ENCODE peak calls at places on chromosomes 12 and 14, in seven cellular contexts. Y is foreskin fibroblast, Z is GM04504, O is lower leg skin, B is amygdala, N is epithelial cell of esophagus, L is anterior cingulate cortex. K is an unnamed sample.

GRCh38 chr14:67580336-67581230 is 19.5 kb downstream of the PIGH start:
- DNase-seq in Y (no peak), Z (no peak), N (no peak), B (no peak), O (peak; percentile 76), L (no peak), K (peak; percentile 83)

GRCh38 chr14:95763875-95764274 is 50.0 kb upstream of the TCL1A start:
- DNase-seq in Z (no peak), L (no peak), O (no peak), Y (no peak), N (no peak), B (no peak), K (no peak)

GRCh38 chr12:111099186-111099585 is 178.8 kb upstream of the MYL2 start:
- DNase-seq in Y (no peak), N (no peak), B (no peak), Z (no peak), L (no peak), O (no peak), K (no peak)

GRCh38 chr14:25041898-25042297 is 8.0 kb downstream of the STXBP6 start:
- DNase-seq in Y (no peak), Z (no peak), O (no peak), N (no peak), L (no peak), B (no peak), K (peak; percentile 48)

GRCh38 chr14:76546426-76547221 is 170.7 kb downstream of the ESRRB start:
- DNase-seq in Z (no peak), O (no peak), N (peak; percentile 63), Y (no peak), L (no peak), B (no peak), K (peak; percentile 8)

GRCh38 chr12:68119724-68120211 is 39.8 kb downstream of the IFNG start:
- DNase-seq in B (peak; percentile 51), Y (no peak), L (no peak), O (no peak), N (peak; percentile 59), Z (no peak), K (peak; percentile 16)

GRCh38 chr12:96034631-96035282 is 630 bp downstream of the LTA4H start:
- DNase-seq in L (peak; percentile 50), N (peak; percentile 50), Z (no peak), Y (peak; percentile 8), O (no peak), B (no peak), K (peak; percentile 37)

GRCh38 chr12:3371018-3371417 is 120.0 kb upstream of the PRMT8 start:
- DNase-seq in O (no peak), L (no peak), B (no peak), Y (no peak), N (no peak), Z (no peak), K (no peak)

GRCh38 chr12:4518106-4518728 is 20.5 kb upstream of the RAD51AP1 start:
- DNase-seq in O (no peak), L (no peak), Y (peak; percentile 34), Z (no peak), B (no peak), N (peak; percentile 63), K (no peak)

GRCh38 chr12:112176321-112177010 is 51.1 kb downstream of the TRAFD1 start:
- DNase-seq in O (no peak), Y (no peak), B (no peak), L (no peak), N (no peak), Z (no peak), K (no peak)

GRCh38 chr12:41220931-41221330 is 32.8 kb downstream of the PDZRN4 start:
- DNase-seq in Y (no peak), Z (no peak), B (no peak), O (no peak), N (no peak), L (no peak), K (no peak)

GRCh38 chr12:123398177-123398916 is 14.4 kb downstream of the KMT5A start:
- DNase-seq in Y (peak; percentile 88), N (no peak), O (no peak), L (peak; percentile 55), B (no peak), Z (peak; percentile 83), K (peak; percentile 27)

GRCh38 chr14:73746540-73747385 is 32.6 kb upstream of the PNMA1 start:
- DNase-seq in B (no peak), Y (no peak), N (no peak), O (no peak), Z (no peak), L (no peak), K (peak; percentile 61)

GRCh38 chr12:34219046-34219770 is 196.9 kb downstream of the ALG10 start:
- DNase-seq in L (no peak), B (no peak), N (no peak), O (peak; percentile 71), Z (no peak), Y (no peak), K (no peak)

GRCh38 chr12:127628655-127629054 is 638.3 kb upstream of the TMEM132C start:
- DNase-seq in N (no peak), Z (peak; percentile 65), O (no peak), B (no peak), Y (peak; percentile 42), L (no peak), K (no peak)

GRCh38 chr12:78060186-78060585 is 229.5 kb downstream of the NAV3 start:
- DNase-seq in N (peak; percentile 56), L (no peak), Z (no peak), B (peak; percentile 29), Y (peak; percentile 51), O (no peak), K (no peak)

GRCh38 chr12:75660107-75660530 is 148.7 kb upstream of the KRR1 start:
- DNase-seq in Y (peak; percentile 78), B (no peak), N (peak; percentile 94), O (no peak), Z (no peak), L (no peak), K (no peak)

GRCh38 chr12:105920161-105920684 is 218.5 kb downstream of the NUAK1 start:
- DNase-seq in Y (no peak), N (peak; percentile 88), B (peak; percentile 14), L (peak; percentile 35), O (no peak), Z (no peak), K (no peak)

GRCh38 chr12:65741662-65742480 is 82.4 kb upstream of the HMGA2 start:
- DNase-seq in L (no peak), Y (peak; percentile 67), B (no peak), O (no peak), N (peak; percentile 48), Z (no peak), K (no peak)

GRCh38 chr12:120514002-120514401 is 15.0 kb downstream of the COQ5 start:
- DNase-seq in L (peak; percentile 61), B (peak; percentile 32), O (no peak), Z (no peak), N (no peak), Y (no peak), K (no peak)

GRCh38 chr12:120971299-120972180 is 6.8 kb upstream of the HNF1A start:
- DNase-seq in Z (peak; percentile 27), N (peak; percentile 74), B (no peak), L (no peak), Y (peak; percentile 43), O (no peak), K (peak; percentile 86)

GRCh38 chr14:75435473-75435872 is 7.7 kb downstream of the JDP2 start:
- DNase-seq in O (no peak), Z (no peak), Y (no peak), N (no peak), L (no peak), B (no peak), K (no peak)

GRCh38 chr14:89399594-89400068 is 17.4 kb downstream of the FOXN3 start:
- DNase-seq in Y (no peak), L (no peak), O (peak; percentile 52), N (peak; percentile 12), Z (peak; percentile 58), B (peak; percentile 61), K (no peak)

GRCh38 chr14:65958664-65959562 is 527.3 kb upstream of the CCDC196 start:
- DNase-seq in N (peak; percentile 30), Y (peak; percentile 6), Z (no peak), B (no peak), O (peak; percentile 79), L (no peak), K (peak; percentile 43)

GRCh38 chr12:41188058-41188840 is at the start of gene PDZRN4:
- DNase-seq in L (no peak), Y (no peak), Z (no peak), O (peak; percentile 82), B (peak; percentile 37), N (peak; percentile 14), K (no peak)

GRCh38 chr12:91993287-91994028 is 152.2 kb downstream of the BTG1 start:
- DNase-seq in B (no peak), L (no peak), N (no peak), O (no peak), Z (no peak), Y (no peak), K (no peak)